ENCODE peak calls at places on chromosomes 13 and 19, in five cellular contexts. One of them, this sample, is unnamed.

GRCh38 chr19:56969726-56970125 is 129.2 kb upstream of the PEG3 start:
- DNase-seq in aorta: no peak
- DNase-seq in neural progenitor cell: no peak
- DNase-seq in thyroid gland: peak; percentile 2
- DNase-seq in NT2/D1: no peak
- DNase-seq in this sample: no peak

GRCh38 chr13:75635621-75636338 is at the start of gene LMO7:
- DNase-seq in aorta: peak; percentile 78
- DNase-seq in neural progenitor cell: peak; percentile 78
- DNase-seq in thyroid gland: peak; percentile 85
- DNase-seq in NT2/D1: no peak
- DNase-seq in this sample: no peak

GRCh38 chr19:11098327-11098726 is 9.1 kb downstream of the LDLR start:
- DNase-seq in aorta: no peak
- DNase-seq in neural progenitor cell: no peak
- DNase-seq in thyroid gland: no peak
- DNase-seq in NT2/D1: no peak
- DNase-seq in this sample: no peak

GRCh38 chr13:109672545-109672944 is 113.8 kb downstream of the IRS2 start:
- DNase-seq in aorta: no peak
- DNase-seq in neural progenitor cell: peak; percentile 80
- DNase-seq in thyroid gland: no peak
- DNase-seq in NT2/D1: no peak
- DNase-seq in this sample: no peak

GRCh38 chr13:47829684-47830083 is 171.4 kb downstream of the SUCLA2 start:
- DNase-seq in aorta: no peak
- DNase-seq in neural progenitor cell: no peak
- DNase-seq in thyroid gland: no peak
- DNase-seq in NT2/D1: no peak
- DNase-seq in this sample: no peak

GRCh38 chr19:40264314-40265054 is 20.7 kb downstream of the AKT2 start:
- DNase-seq in aorta: no peak
- DNase-seq in neural progenitor cell: peak; percentile 21
- DNase-seq in thyroid gland: peak; percentile 35
- DNase-seq in NT2/D1: no peak
- DNase-seq in this sample: no peak

GRCh38 chr13:112879283-112879833 is 89.7 kb upstream of the MCF2L start:
- DNase-seq in aorta: peak; percentile 26
- DNase-seq in neural progenitor cell: no peak
- DNase-seq in thyroid gland: no peak
- DNase-seq in NT2/D1: no peak
- DNase-seq in this sample: no peak

GRCh38 chr19:8093740-8094139 is 41.2 kb downstream of the CCL25 start:
- DNase-seq in aorta: no peak
- DNase-seq in neural progenitor cell: no peak
- DNase-seq in thyroid gland: no peak
- DNase-seq in NT2/D1: no peak
- DNase-seq in this sample: no peak

GRCh38 chr13:27634791-27635190 is 13.1 kb downstream of the POLR1D start:
- DNase-seq in aorta: no peak
- DNase-seq in neural progenitor cell: no peak
- DNase-seq in thyroid gland: no peak
- DNase-seq in NT2/D1: no peak
- DNase-seq in this sample: no peak

GRCh38 chr19:4597975-4598671 is 38.6 kb upstream of the SEMA6B start:
- DNase-seq in aorta: peak; percentile 61
- DNase-seq in neural progenitor cell: peak; percentile 93
- DNase-seq in thyroid gland: peak; percentile 7
- DNase-seq in NT2/D1: peak; percentile 56
- DNase-seq in this sample: no peak

GRCh38 chr19:6018786-6019185 is 40.8 kb upstream of the RANBP3 start:
- DNase-seq in aorta: peak; percentile 45
- DNase-seq in neural progenitor cell: peak; percentile 70
- DNase-seq in thyroid gland: no peak
- DNase-seq in NT2/D1: no peak
- DNase-seq in this sample: no peak

GRCh38 chr19:11047856-11048255 is 41.4 kb upstream of the LDLR start:
- DNase-seq in aorta: no peak
- DNase-seq in neural progenitor cell: no peak
- DNase-seq in thyroid gland: no peak
- DNase-seq in NT2/D1: no peak
- DNase-seq in this sample: no peak

GRCh38 chr13:28819748-28820098 is 416 bp upstream of the MTUS2 start:
- DNase-seq in aorta: peak; percentile 74
- DNase-seq in neural progenitor cell: peak; percentile 94
- DNase-seq in thyroid gland: peak; percentile 50
- DNase-seq in NT2/D1: peak; percentile 51
- DNase-seq in this sample: peak; percentile 77

GRCh38 chr13:112120031-112120373 is 53.1 kb downstream of the SOX1 start:
- DNase-seq in aorta: no peak
- DNase-seq in neural progenitor cell: no peak
- DNase-seq in thyroid gland: no peak
- DNase-seq in NT2/D1: no peak
- DNase-seq in this sample: no peak

GRCh38 chr13:75569576-75569975 is 20.0 kb downstream of the UCHL3 start:
- DNase-seq in aorta: no peak
- DNase-seq in neural progenitor cell: no peak
- DNase-seq in thyroid gland: no peak
- DNase-seq in NT2/D1: no peak
- DNase-seq in this sample: no peak

GRCh38 chr13:114088863-114089262 is 43.6 kb downstream of the RASA3 start:
- DNase-seq in aorta: no peak
- DNase-seq in neural progenitor cell: no peak
- DNase-seq in thyroid gland: no peak
- DNase-seq in NT2/D1: no peak
- DNase-seq in this sample: no peak

GRCh38 chr13:106570354-106570822 is 2.5 kb upstream of the ARGLU1 start:
- DNase-seq in aorta: peak; percentile 91
- DNase-seq in neural progenitor cell: peak; percentile 87
- DNase-seq in thyroid gland: peak; percentile 68
- DNase-seq in NT2/D1: no peak
- DNase-seq in this sample: no peak

GRCh38 chr13:111407381-111408131 is 87.1 kb downstream of the TEX29 start:
- DNase-seq in aorta: no peak
- DNase-seq in neural progenitor cell: no peak
- DNase-seq in thyroid gland: no peak
- DNase-seq in NT2/D1: no peak
- DNase-seq in this sample: no peak

GRCh38 chr19:6109947-6110346 is 353 bp downstream of the RFX2 start:
- DNase-seq in aorta: no peak
- DNase-seq in neural progenitor cell: no peak
- DNase-seq in thyroid gland: no peak
- DNase-seq in NT2/D1: no peak
- DNase-seq in this sample: no peak

GRCh38 chr19:4597278-4597974 is 37.9 kb upstream of the SEMA6B start:
- DNase-seq in aorta: no peak
- DNase-seq in neural progenitor cell: peak; percentile 31
- DNase-seq in thyroid gland: no peak
- DNase-seq in NT2/D1: no peak
- DNase-seq in this sample: no peak

GRCh38 chr13:63455938-63456337 is 2040.3 kb upstream of the PCDH20 start:
- DNase-seq in aorta: no peak
- DNase-seq in neural progenitor cell: peak; percentile 17
- DNase-seq in thyroid gland: no peak
- DNase-seq in NT2/D1: no peak
- DNase-seq in this sample: no peak

GRCh38 chr13:44197791-44198770 is 175.5 kb upstream of the SERP2 start:
- DNase-seq in aorta: no peak
- DNase-seq in neural progenitor cell: no peak
- DNase-seq in thyroid gland: no peak
- DNase-seq in NT2/D1: no peak
- DNase-seq in this sample: no peak

GRCh38 chr13:47216176-47216822 is 319.4 kb upstream of the HTR2A start:
- DNase-seq in aorta: no peak
- DNase-seq in neural progenitor cell: no peak
- DNase-seq in thyroid gland: no peak
- DNase-seq in NT2/D1: no peak
- DNase-seq in this sample: no peak

GRCh38 chr13:72341904-72342303 is 385.5 kb downstream of the MZT1 start:
- DNase-seq in aorta: no peak
- DNase-seq in neural progenitor cell: peak; percentile 8
- DNase-seq in thyroid gland: no peak
- DNase-seq in NT2/D1: no peak
- DNase-seq in this sample: no peak

DNA sequence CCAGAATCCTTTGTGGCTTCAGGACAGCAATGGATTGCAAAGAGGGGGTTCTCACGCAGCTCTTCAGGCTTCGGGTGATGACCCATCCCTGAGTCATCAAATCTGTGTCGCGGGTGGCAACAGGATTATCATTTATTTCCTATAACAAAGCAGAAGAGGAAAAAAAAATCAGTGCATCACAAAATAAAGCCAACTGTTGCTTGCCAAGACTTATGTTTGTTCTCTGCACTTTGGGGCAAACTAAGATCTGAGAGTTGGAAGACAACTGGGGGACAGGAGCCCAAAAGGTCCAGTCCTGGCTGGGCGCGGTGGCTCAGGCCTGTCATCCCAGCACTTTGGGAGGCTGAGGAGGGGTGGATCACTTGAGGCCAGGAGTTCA is 6.4 kb downstream of the GNA15 start:
- DNase-seq in aorta: no peak
- DNase-seq in neural progenitor cell: no peak
- DNase-seq in thyroid gland: no peak
- DNase-seq in NT2/D1: no peak
- DNase-seq in this sample: no peak
- H3K4me3 ChIP-seq in aorta: no peak overlapping the region
- H3K4me3 ChIP-seq in neural progenitor cell: no peak overlapping the region
- H3K4me3 ChIP-seq in thyroid gland: no peak overlapping the region
- H3K4me3 ChIP-seq in NT2/D1: no peak overlapping the region
- H3K4me3 ChIP-seq in this sample: no peak overlapping the region

DNA sequence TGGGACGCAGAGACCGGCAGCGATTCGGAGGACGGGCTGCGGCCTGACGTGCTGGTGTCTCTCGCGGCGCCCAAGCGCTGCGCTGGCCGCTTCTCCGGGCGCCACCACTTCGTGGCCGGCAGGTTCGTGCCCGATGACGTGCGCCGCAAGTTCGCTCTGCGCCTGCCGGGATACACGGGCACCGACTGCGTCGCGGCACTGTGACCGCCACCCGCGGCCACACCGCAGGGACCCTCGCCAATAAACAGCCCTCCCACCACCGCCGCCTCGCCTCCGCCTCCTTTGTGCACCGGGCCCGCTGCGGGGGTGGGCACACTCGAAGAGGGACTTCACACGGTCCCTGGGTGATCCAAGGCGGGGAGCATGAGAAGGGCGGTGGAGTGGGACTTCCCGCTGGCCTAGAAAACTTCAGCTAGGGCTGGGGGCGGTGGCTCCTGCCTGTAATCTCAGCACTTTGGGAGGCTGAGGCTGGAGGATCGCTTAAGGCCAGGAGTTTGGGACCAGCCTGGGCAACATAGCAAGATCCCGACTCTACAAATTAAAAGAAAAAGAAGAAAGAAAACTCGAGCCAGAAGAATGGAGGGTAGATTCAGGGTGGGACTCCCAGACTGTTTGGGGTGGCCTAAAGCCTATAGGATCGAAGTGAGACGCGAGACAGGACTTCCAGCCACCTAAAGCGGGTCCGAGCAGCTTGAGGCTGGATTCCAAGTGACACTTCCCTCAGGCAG is 580 bp upstream of the CILP2 start:
- DNase-seq in aorta: no peak
- DNase-seq in neural progenitor cell: no peak
- DNase-seq in thyroid gland: peak; percentile 45
- DNase-seq in NT2/D1: no peak
- DNase-seq in this sample: no peak
- H3K4me3 ChIP-seq in aorta: no peak overlapping the region
- H3K4me3 ChIP-seq in neural progenitor cell: peak overlapping the region; percentile 56
- H3K4me3 ChIP-seq in thyroid gland: no peak overlapping the region
- H3K4me3 ChIP-seq in NT2/D1: peak overlapping the region; percentile 66
- H3K4me3 ChIP-seq in this sample: peak overlapping the region; percentile 14

GRCh38 chr19:58058428-58058827 is 654 bp upstream of the ZNF135 start:
- DNase-seq in aorta: no peak
- DNase-seq in neural progenitor cell: peak; percentile 28
- DNase-seq in thyroid gland: no peak
- DNase-seq in NT2/D1: no peak
- DNase-seq in this sample: no peak
- H3K4me3 ChIP-seq in aorta: no peak overlapping the region
- H3K4me3 ChIP-seq in neural progenitor cell: peak overlapping the region; percentile 62
- H3K4me3 ChIP-seq in thyroid gland: no peak overlapping the region
- H3K4me3 ChIP-seq in NT2/D1: peak overlapping the region; percentile 42
- H3K4me3 ChIP-seq in this sample: peak overlapping the region; percentile 88

DNA sequence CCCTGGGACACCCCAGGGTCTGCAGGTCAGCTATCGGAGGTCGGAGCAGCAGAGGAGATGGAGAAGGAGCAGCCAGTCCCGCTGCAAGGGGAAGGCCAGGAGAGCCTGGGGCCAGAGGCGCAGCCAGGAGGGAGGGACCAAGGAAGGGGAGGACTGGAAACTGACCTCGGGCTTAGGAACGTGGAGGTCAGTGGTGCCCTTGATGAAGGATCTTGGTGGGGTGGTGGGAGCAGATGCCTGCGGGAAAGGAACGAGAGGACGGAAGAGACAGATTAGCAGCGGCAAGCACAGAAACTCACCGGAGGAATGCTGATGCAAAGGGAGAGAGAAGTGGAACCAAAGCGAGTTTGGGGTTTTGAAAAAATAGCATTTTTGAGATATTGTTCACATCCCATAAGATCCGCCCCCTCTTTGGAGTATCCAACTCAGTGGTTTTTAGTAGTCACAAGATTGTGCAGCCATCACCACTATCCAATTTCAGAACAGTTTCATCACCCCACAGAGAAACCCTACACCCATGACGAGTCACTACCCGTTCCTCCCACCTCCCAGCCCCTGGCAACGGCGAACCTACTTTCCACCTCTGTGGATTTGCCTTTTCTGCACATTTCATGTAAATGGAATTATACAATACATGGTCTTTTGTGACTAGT is 22.1 kb downstream of the PLEKHF1 start:
- DNase-seq in aorta: peak; percentile 82
- DNase-seq in neural progenitor cell: no peak
- DNase-seq in thyroid gland: no peak
- DNase-seq in NT2/D1: no peak
- DNase-seq in this sample: no peak
- H3K4me3 ChIP-seq in aorta: no peak overlapping the region
- H3K4me3 ChIP-seq in neural progenitor cell: no peak overlapping the region
- H3K4me3 ChIP-seq in thyroid gland: no peak overlapping the region
- H3K4me3 ChIP-seq in NT2/D1: no peak overlapping the region
- H3K4me3 ChIP-seq in this sample: no peak overlapping the region

This sample was measured in dorsolateral prefrontal cortex.